ENCODE peak calls at places on chromosome 10, in nine cellular contexts. K is CD8-positive, alpha-beta memory T cell; G is heart left ventricle; I is left ventricle myocardium inferior; N is right atrium auricular region; W is heart right ventricle; Z is astrocyte; X is mammary epithelial cell; E is brain microvascular endothelial cell. R is an unnamed sample.

GRCh38 chr10:128009768-128010167 is 102.9 kb downstream of the PTPRE start:
- DNase-seq in K (no peak), G (no peak), I (no peak), N (no peak), W (no peak), Z (peak), X (no peak), E (peak), R (no peak)

GRCh38 chr10:71840177-71840711 is 10.8 kb downstream of the PSAP start:
- DNase-seq in K (no peak), G (peak), I (peak), N (no peak), W (peak), Z (peak), X (peak), E (peak), R (peak)

GRCh38 chr10:69439813-69440506 is 11.3 kb upstream of the TSPAN15 start:
- DNase-seq in K (no peak), G (no peak), I (no peak), N (no peak), W (no peak), Z (no peak), X (peak), E (no peak), R (no peak)

GRCh38 chr10:64396105-64396504 is 874.9 kb downstream of the REEP3 start:
- DNase-seq in K (no peak), G (no peak), I (no peak), N (no peak), W (no peak), Z (peak), X (no peak), E (peak), R (peak)

GRCh38 chr10:71638577-71639411 is 80.8 kb downstream of the C10orf105 start:
- DNase-seq in K (no peak), G (no peak), I (no peak), N (no peak), W (no peak), Z (no peak), X (no peak), E (no peak), R (no peak)

GRCh38 chr10:17984563-17984962 is 32.8 kb downstream of the SLC39A12 start:
- DNase-seq in K (no peak), G (no peak), I (no peak), N (no peak), W (no peak), Z (no peak), X (no peak), E (no peak), R (no peak)

GRCh38 chr10:36021096-36021495 is 379.0 kb upstream of the FZD8 start:
- DNase-seq in K (no peak), G (no peak), I (no peak), N (no peak), W (no peak), Z (no peak), X (no peak), E (no peak), R (no peak)

GRCh38 chr10:96488161-96488935 is 25.4 kb downstream of the TLL2 start:
- DNase-seq in K (no peak), G (no peak), I (no peak), N (no peak), W (no peak), Z (peak), X (no peak), E (peak), R (no peak)

GRCh38 chr10:110307805-110308204 is 3.1 kb upstream of the SMNDC1 start:
- DNase-seq in K (no peak), G (no peak), I (no peak), N (no peak), W (no peak), Z (no peak), X (no peak), E (no peak), R (no peak)

GRCh38 chr10:132408367-132408781 is 11.4 kb downstream of the PWWP2B start:
- DNase-seq in K (no peak), G (no peak), I (no peak), N (no peak), W (peak), Z (no peak), X (peak), E (no peak), R (no peak)

GRCh38 chr10:89861584-89862287 is 160.3 kb downstream of the KIF20B start:
- DNase-seq in K (no peak), G (no peak), I (no peak), N (no peak), W (no peak), Z (peak), X (peak), E (peak), R (no peak)
- H3K4me3 ChIP-seq in K (no peak), G (no peak), I (no peak), N (no peak), W (no peak), Z (no peak), X (no peak), E (no peak), R (no peak)

GRCh38 chr10:88245974-88246511 is 337.1 kb downstream of the RNLS start:
- DNase-seq in K (no peak), G (no peak), I (no peak), N (no peak), W (no peak), Z (peak), X (no peak), E (peak), R (no peak)

GRCh38 chr10:88241501-88241900 is 341.6 kb downstream of the RNLS start:
- DNase-seq in K (no peak), G (no peak), I (no peak), N (no peak), W (no peak), Z (no peak), X (no peak), E (no peak), R (no peak)

GRCh38 chr10:88244781-88245350 is 338.3 kb downstream of the RNLS start:
- DNase-seq in K (no peak), G (no peak), I (no peak), N (no peak), W (no peak), Z (no peak), X (no peak), E (no peak), R (no peak)

GRCh38 chr10:88243202-88243744 is 339.8 kb downstream of the RNLS start:
- DNase-seq in K (no peak), G (no peak), I (no peak), N (no peak), W (no peak), Z (no peak), X (no peak), E (no peak), R (no peak)

DNA sequence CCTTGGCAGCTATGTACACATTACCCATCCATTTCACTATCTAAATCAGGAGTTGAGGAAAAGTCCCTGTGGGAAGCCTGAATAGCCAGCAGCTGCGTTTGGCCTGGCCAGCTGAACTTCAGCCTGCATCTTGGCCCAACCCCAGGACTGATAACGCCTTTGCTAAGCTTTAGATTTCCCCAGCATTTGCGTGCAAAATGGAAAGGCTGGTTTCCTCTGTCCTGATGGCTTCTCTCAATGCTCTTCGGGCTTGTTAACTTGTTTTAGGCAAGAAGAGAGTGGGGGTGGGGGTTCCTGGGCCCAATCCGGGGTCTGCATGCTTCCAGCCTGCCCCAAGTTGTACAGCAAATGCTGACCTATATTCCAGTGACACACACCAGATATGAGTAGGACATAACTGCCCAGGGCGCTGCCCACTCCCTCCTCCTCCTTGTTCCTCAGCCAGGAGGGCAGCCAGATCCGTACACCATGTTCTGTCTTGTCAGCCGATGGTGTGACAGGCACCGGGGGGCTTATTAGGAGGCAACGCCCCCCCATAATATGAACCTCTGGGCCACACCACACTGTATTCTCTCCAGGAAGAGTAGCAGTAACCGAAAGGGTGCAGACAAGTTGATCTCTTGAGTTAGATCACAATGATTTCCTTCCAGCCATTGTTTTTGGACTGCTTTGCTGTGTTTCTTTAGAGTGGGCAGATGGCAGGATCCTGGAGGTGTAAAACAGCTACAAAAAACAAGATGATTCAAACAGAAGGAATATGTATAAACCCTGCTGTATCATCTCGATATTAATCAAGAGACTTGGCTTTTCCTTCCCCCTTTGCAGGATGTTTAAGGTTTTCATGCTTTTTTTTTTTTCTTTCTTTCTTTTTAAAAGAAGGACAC is 339.0 kb downstream of the RNLS start:
- DNase-seq in K (no peak), G (peak), I (peak), N (peak), W (peak), Z (peak), X (no peak), E (peak), R (peak)
- H3K27ac ChIP-seq in K (no peak), G (peak), I (peak), N (peak), W (peak), Z (peak), X (no peak), E (peak), R (no peak)

DNA sequence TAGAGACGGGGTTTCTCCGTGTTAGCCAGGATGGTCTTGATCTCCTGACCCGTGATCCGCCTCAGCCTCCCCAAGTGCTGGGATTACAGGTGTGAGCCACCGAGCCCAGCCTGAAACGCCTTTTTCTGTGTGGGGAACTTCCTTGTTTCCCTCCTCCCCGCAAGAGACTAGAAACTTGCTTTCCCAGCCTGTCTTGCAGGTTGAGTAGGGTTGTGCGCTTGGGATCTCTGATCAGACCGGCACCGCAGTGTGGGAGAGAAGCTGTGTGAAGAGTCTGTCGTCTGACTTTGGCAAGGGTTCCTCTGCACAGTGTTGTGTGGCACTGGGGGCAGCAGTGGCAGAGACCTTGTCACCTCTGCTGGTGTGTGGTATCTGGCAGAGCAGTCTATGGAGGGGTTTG is 28.9 kb downstream of the RBM17 start:
- DNase-seq in K (no peak), G (no peak), I (no peak), N (no peak), W (no peak), Z (no peak), X (no peak), E (no peak), R (no peak)
- H3K4me3 ChIP-seq in K (no peak), G (no peak), I (no peak), N (no peak), W (no peak), Z (no peak), X (no peak), E (no peak), R (no peak)

DNA sequence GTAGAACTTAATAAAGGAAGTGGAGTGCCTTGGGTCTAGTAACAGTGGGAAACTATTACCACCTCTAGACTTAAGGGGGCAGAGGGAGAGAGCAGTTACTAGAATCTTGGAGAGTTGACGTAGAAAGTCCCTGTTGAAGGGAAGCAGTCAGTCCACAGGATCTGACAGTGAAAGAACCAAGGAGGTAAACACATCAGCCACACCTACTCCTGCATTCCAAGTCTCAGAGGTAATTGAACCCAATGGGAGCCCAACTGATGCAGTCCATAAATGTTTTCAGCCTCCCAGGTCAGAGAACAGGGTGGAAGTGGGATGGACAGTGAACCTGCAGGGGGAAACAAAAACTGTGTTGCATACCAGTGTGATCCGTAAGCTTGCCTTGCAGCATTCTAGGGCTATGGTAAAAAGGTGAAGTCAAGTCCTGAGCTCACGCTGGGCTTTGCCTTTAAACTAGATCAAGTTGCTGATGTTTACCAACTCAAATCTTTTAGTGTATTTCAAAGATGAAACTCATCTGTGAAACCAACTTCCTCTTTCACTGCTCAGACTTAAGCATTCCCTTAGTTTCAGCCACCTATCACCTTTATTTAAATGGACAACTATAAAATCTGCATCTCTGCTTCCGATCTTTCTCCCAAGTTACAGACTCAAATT is 57.2 kb downstream of the SLC16A12 start:
- DNase-seq in K (no peak), G (no peak), I (no peak), N (no peak), W (no peak), Z (peak), X (no peak), E (peak), R (no peak)
- H3K27ac ChIP-seq in K (no peak), G (peak), I (peak), N (peak), W (peak), Z (peak), X (no peak), E (peak), R (peak)

GRCh38 chr10:123995082-123995460 is 98.3 kb downstream of the CHST15 start:
- DNase-seq in K (no peak), G (no peak), I (no peak), N (peak), W (no peak), Z (no peak), X (no peak), E (peak), R (no peak)
- H3K4me3 ChIP-seq in K (peak), G (no peak), I (peak), N (no peak), W (peak), Z (peak), X (peak), E (peak), R (peak)

DNA sequence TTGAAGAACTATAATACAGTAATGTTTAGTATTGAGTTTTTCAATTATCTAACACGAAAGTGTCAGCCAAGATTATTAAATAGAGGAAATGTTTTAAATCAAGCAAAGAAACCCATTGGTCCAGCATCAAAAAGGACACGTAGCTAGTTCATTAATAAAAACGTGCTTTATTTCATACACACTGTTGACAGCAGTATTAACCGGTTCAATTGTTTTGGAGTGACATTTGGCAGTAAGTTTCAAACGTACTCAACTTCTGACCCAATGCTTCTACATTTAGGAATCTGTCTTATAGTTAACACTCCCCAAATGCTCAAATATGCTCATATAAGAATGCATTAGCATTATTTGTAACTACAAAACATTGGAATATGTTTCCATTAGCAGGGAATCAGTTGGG is 41.3 kb downstream of the SLC16A12 start:
- DNase-seq in K (no peak), G (no peak), I (no peak), N (no peak), W (no peak), Z (no peak), X (no peak), E (no peak), R (no peak)
- H3K27ac ChIP-seq in K (no peak), G (peak), I (peak), N (peak), W (peak), Z (no peak), X (no peak), E (peak), R (no peak)

DNA sequence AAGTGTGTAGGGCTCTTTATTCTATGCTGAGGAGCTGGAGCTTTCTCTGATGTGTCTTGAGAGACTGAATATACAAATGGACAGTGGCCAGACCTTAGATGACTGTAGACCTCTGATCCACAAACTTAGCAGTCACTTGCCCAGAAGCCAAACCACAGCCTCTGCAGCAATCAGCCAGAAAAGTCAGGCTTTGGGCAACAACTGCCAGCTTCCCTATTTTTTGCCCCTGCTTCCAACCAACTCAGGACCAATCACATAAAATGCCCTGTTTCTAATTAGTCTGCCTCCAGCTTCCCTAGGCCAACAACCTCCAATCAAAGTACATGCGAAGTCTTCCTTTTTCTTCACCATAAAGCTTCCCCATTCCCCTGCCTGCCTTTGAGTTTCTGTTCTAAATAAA is 37.7 kb upstream of the CACUL1 start:
- DNase-seq in K (no peak), G (peak), I (no peak), N (peak), W (no peak), Z (peak), X (peak), E (no peak), R (no peak)
- H3K4me3 ChIP-seq in K (no peak), G (no peak), I (no peak), N (no peak), W (no peak), Z (no peak), X (no peak), E (no peak), R (no peak)